ENCODE peak calls at places on chromosomes 16 and 17, in six cellular contexts. K is caudate nucleus, A is mucosa of descending colon, Y is T47D, P is RKO, C is HS-5. N is an unnamed sample.

GRCh38 chr17:7114875-7115614 is 423 bp upstream of the ASGR2 start:
- DNase-seq in K (no peak), A (no peak), Y (no peak), P (no peak), C (no peak), N (peak)

GRCh38 chr17:21394265-21394664 is 18.1 kb downstream of the KCNJ12 start:
- DNase-seq in K (no peak), A (no peak), Y (peak), P (peak), C (no peak), N (no peak)

GRCh38 chr17:8125947-8126305 is 2.0 kb upstream of the HES7 start:
- DNase-seq in K (no peak), A (peak), Y (no peak), P (peak), C (no peak), N (no peak)

GRCh38 chr17:27577884-27578717 is 52.9 kb upstream of the LGALS9 start:
- DNase-seq in K (no peak), A (no peak), Y (no peak), P (no peak), C (no peak), N (no peak)

GRCh38 chr16:78133919-78134318 is 34.5 kb downstream of the WWOX start:
- DNase-seq in K (no peak), A (no peak), Y (peak), P (no peak), C (no peak), N (peak)

GRCh38 chr16:81626181-81626674 is 152.9 kb upstream of the PLCG2 start:
- DNase-seq in K (no peak), A (no peak), Y (no peak), P (peak), C (no peak), N (no peak)

GRCh38 chr16:49356728-49357488 is 16.7 kb upstream of the C16orf78 start:
- DNase-seq in K (no peak), A (peak), Y (no peak), P (no peak), C (no peak), N (no peak)

GRCh38 chr16:69563605-69564580 is 1.9 kb upstream of the NFAT5 start:
- DNase-seq in K (no peak), A (no peak), Y (no peak), P (peak), C (no peak), N (no peak)

GRCh38 chr17:72618018-72618509 is 474.4 kb downstream of the SLC39A11 start:
- DNase-seq in K (no peak), A (peak), Y (peak), P (no peak), C (no peak), N (peak)

N was measured in HuH-7.5.